ENCODE peak calls at places on chromosome 5, in eight cellular contexts. J, X, F, I, E, Y, V and U are unnamed samples.
A peak's percentile ranks its signal among the peaks of the same experiment; 100 is the strongest.

GRCh38 chr5:180253036-180253824 is 38.7 kb downstream of the MAPK9 start:
- DNase-seq in J (no peak), X (no peak), F (no peak), I (no peak), E (no peak), Y (no peak), V (no peak), U (peak; percentile 17)

GRCh38 chr5:198941-199820 is 7.9 kb downstream of the LRRC14B start:
- DNase-seq in J (no peak), X (no peak), F (no peak), I (no peak), E (no peak), Y (no peak), V (no peak), U (no peak)

GRCh38 chr5:24644757-24645156 is at the start of gene CDH10:
- DNase-seq in J (peak; percentile 54), X (no peak), F (peak; percentile 34), I (peak; percentile 0), E (no peak), Y (no peak), V (no peak), U (no peak)

GRCh38 chr5:134504629-134505300 is 20.7 kb upstream of the JADE2 start:
- DNase-seq in J (no peak), X (peak; percentile 22), F (no peak), I (no peak), E (peak; percentile 58), Y (no peak), V (no peak), U (no peak)

GRCh38 chr5:97098864-97099454 is 43.5 kb downstream of the LIX1 start:
- DNase-seq in J (no peak), X (no peak), F (no peak), I (no peak), E (no peak), Y (peak; percentile 13), V (no peak), U (no peak)

GRCh38 chr5:115431116-115431515 is 113.5 kb downstream of the FEM1C start:
- DNase-seq in J (no peak), X (no peak), F (no peak), I (no peak), E (no peak), Y (no peak), V (no peak), U (no peak)

GRCh38 chr5:78075301-78075700 is 219.2 kb downstream of the AP3B1 start:
- DNase-seq in J (no peak), X (no peak), F (no peak), I (no peak), E (no peak), Y (no peak), V (no peak), U (no peak)

GRCh38 chr5:1199649-1200494 is 1.5 kb upstream of the SLC6A19 start:
- DNase-seq in J (no peak), X (peak; percentile 10), F (no peak), I (no peak), E (no peak), Y (no peak), V (no peak), U (peak; percentile 37)

GRCh38 chr5:15441433-15442182 is 58.4 kb upstream of the FBXL7 start:
- DNase-seq in J (no peak), X (no peak), F (no peak), I (no peak), E (no peak), Y (no peak), V (no peak), U (no peak)

GRCh38 chr5:102218159-102218558 is 77.9 kb downstream of the SLCO4C1 start:
- DNase-seq in J (no peak), X (no peak), F (no peak), I (no peak), E (no peak), Y (no peak), V (no peak), U (no peak)

GRCh38 chr5:12245429-12245828 is 341.2 kb upstream of the CTNND2 start:
- DNase-seq in J (peak; percentile 9), X (no peak), F (no peak), I (no peak), E (no peak), Y (no peak), V (no peak), U (no peak)

DNA sequence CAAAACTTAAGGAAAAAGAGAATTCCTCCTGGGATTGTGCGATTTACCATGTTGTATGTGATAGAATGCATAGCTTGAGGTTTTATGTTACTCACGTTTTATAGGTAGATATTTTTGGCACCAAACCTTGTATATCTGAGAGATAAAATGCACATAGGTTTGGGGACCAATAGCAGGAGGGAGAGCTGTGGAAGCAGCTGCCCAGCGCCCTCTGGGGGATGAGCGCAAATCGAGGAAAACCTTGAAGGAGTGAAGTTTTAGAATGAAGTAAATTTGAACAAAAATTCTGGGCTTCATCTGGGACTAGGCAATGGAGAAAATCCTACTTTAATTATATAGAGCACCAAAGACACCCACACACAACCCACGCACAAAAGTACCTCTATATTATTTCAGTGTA is 197.0 kb downstream of the ADCY2 start:
- DNase-seq in J (no peak), X (no peak), F (no peak), I (no peak), E (no peak), Y (no peak), V (no peak), U (peak; percentile 24)
- TF ChIP-seq CTCF in J (peak; percentile 19), X (no peak), F (peak; percentile 8), I (no peak), E (no peak), Y (peak; percentile 19), V (peak; percentile 11), U (peak; percentile 63)

GRCh38 chr5:55327281-55327680 is 19.5 kb downstream of the MTREX start:
- DNase-seq in J (no peak), X (no peak), F (no peak), I (no peak), E (no peak), Y (no peak), V (no peak), U (no peak)

GRCh38 chr5:55320571-55320970 is 12.8 kb downstream of the MTREX start:
- DNase-seq in J (no peak), X (no peak), F (no peak), I (no peak), E (no peak), Y (no peak), V (no peak), U (no peak)

GRCh38 chr5:55319481-55319880 is 11.7 kb downstream of the MTREX start:
- DNase-seq in J (no peak), X (no peak), F (no peak), I (no peak), E (no peak), Y (no peak), V (no peak), U (no peak)

GRCh38 chr5:55324006-55324405 is 16.2 kb downstream of the MTREX start:
- DNase-seq in J (no peak), X (no peak), F (no peak), I (no peak), E (no peak), Y (no peak), V (no peak), U (no peak)

DNA sequence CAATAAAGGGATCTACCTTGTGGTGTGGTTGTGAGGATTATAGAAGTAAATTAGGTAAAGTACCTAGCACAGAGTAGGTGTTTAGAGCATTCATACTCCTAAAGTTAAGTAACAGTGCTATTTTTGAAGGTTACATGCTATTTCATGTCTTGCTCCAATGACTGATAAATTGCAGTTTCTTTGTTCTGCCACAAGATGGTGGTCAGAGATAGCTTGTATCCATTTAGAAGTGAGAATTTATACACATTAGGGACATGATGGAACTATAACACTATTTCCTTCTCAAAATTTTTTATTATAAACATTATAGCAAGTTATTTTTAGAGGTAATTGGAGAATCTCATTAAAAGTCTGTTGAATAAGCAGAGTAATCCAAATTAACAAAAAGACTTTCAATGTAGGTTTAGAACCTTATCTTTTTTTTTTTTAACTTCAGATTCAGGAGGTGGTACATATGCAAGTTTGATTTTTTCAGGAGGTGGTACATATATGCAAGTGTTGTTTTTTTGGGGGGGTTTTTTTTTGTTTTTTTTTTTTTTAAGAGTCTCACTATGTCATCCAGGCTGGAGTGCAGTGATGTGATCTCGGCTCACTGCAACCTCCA is 17.1 kb downstream of the MTREX start:
- DNase-seq in J (peak; percentile 55), X (no peak), F (no peak), I (peak; percentile 76), E (no peak), Y (peak; percentile 29), V (no peak), U (peak; percentile 55)
- TF ChIP-seq CTCF in J (peak; percentile 61), X (no peak), F (peak; percentile 40), I (peak; percentile 65), E (peak; percentile 55), Y (peak; percentile 71), V (peak; percentile 52), U (peak; percentile 47)

GRCh38 chr5:74641014-74641777 is 668 bp upstream of the ENC1 start:
- DNase-seq in J (peak; percentile 87), X (peak; percentile 89), F (peak; percentile 79), I (peak; percentile 74), E (peak; percentile 79), Y (peak; percentile 35), V (peak; percentile 81), U (peak; percentile 84)

GRCh38 chr5:74642543-74642863 is 2.0 kb upstream of the ENC1 start:
- DNase-seq in J (no peak), X (no peak), F (no peak), I (no peak), E (no peak), Y (no peak), V (no peak), U (no peak)

GRCh38 chr5:74640450-74641013 is at the start of gene ENC1:
- DNase-seq in J (peak; percentile 97), X (peak; percentile 91), F (peak; percentile 87), I (peak; percentile 90), E (peak; percentile 88), Y (peak; percentile 72), V (peak; percentile 87), U (peak; percentile 96)

GRCh38 chr5:74643160-74643562 is 2.6 kb upstream of the ENC1 start:
- DNase-seq in J (peak; percentile 87), X (peak; percentile 41), F (peak; percentile 56), I (peak; percentile 92), E (no peak), Y (no peak), V (no peak), U (peak; percentile 95)

DNA sequence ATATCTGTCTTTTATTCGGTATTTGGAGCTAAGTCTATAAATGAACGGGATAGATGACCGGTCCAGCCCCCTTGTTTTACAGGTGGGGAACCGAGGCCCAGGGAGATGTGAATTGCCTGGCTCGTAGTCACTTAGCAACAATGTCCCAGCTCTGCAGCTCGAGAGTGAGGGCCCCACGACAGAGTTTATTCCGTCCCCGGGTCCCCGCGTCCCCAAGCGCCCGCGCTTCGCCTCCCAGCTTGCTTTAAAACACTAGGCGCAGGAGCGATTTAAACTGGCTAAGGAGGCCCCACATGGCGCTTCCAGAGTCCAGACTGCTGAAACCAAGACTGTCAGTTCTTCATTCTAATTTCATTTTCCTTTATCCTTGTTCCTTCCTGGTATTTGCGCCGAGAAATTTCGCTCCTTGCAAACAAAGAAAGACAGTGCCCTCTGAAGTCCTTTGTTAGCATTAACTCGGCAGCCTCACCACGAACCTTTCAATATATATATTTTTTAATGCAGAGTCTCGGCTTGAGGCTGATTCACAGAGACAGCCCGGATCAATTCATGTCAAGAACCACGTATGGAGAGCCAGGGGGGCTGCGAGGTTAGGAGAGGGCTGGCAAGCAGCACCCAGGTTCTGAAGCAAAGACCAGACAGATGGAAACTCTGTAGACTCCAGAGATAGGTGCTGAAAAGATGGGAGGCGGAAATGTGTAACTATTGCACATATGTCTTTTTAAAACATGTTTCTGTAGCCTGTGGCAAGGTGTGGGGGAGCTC is 1.4 kb upstream of the ENC1 start:
- DNase-seq in J (peak; percentile 87), X (peak; percentile 48), F (peak; percentile 73), I (peak; percentile 90), E (no peak), Y (peak; percentile 26), V (no peak), U (peak; percentile 78)
- TF ChIP-seq CTCF in J (peak; percentile 69), X (peak; percentile 18), F (peak; percentile 56), I (peak; percentile 69), E (no peak), Y (peak; percentile 58), V (peak; percentile 57), U (peak; percentile 26)

GRCh38 chr5:10030219-10030831 is 219.4 kb downstream of the ATPSCKMT start:
- DNase-seq in J (peak; percentile 37), X (no peak), F (no peak), I (peak; percentile 70), E (no peak), Y (no peak), V (no peak), U (peak; percentile 46)
- TF ChIP-seq CTCF in J (peak; percentile 44), X (peak; percentile 28), F (no peak), I (peak; percentile 57), E (no peak), Y (peak; percentile 21), V (no peak), U (peak; percentile 44)